ENCODE peak calls at places on chromosomes 6 and 20, in ten cellular contexts. P is endothelial cell; J is CD8-positive, alpha-beta T cell; W is IMR-90; F is endodermal cell; E is heart left ventricle; V is mesothelial cell of epicardium; S is GM13977; N is stomach; D is psoas muscle. G is an unnamed sample.

GRCh38 chr20:53040678-53041674 is 68.8 kb downstream of the TSHZ2 start:
- DNase-seq in N (no peak), S (no peak), E (peak; percentile 53), J (no peak), D (peak; percentile 72), P (no peak), F (peak; percentile 48), W (no peak), V (no peak), G (peak; percentile 34)

GRCh38 chr20:48841861-48842529 is 14.2 kb upstream of the PREX1 start:
- DNase-seq in F (no peak), N (no peak), D (no peak), E (no peak), P (no peak), S (no peak), W (peak; percentile 82), J (no peak), V (no peak), G (no peak)

GRCh38 chr20:59988141-59988540 is 29.9 kb downstream of the CDH26 start:
- DNase-seq in D (no peak), F (peak; percentile 77), W (peak; percentile 11), E (no peak), N (peak; percentile 87), P (no peak), J (no peak), V (no peak), S (no peak), G (peak; percentile 97)

GRCh38 chr6:1321715-1322114 is 9.8 kb downstream of the FOXQ1 start:
- DNase-seq in P (no peak), J (no peak), E (no peak), V (no peak), W (peak; percentile 66), N (no peak), F (no peak), D (no peak), S (no peak), G (no peak)

GRCh38 chr6:162153120-162153519 is 574.4 kb downstream of the PRKN start:
- DNase-seq in D (no peak), P (no peak), F (no peak), W (no peak), E (no peak), J (no peak), V (no peak), S (no peak), N (no peak), G (no peak)

GRCh38 chr6:62445521-62445920 is 159.5 kb upstream of the KHDRBS2 start:
- DNase-seq in W (no peak), V (no peak), F (no peak), S (no peak), E (peak; percentile 38), P (no peak), D (no peak), J (no peak), N (no peak), G (no peak)

GRCh38 chr6:168956884-168957730 is 296.5 kb downstream of the THBS2 start:
- DNase-seq in V (peak; percentile 62), W (peak; percentile 80), S (peak; percentile 71), D (peak; percentile 83), N (peak; percentile 67), F (peak; percentile 87), P (peak; percentile 70), J (peak; percentile 59), E (no peak), G (peak; percentile 80)

GRCh38 chr6:1554881-1555569 is 54.7 kb upstream of the FOXC1 start:
- DNase-seq in J (peak; percentile 72), N (peak; percentile 63), P (peak; percentile 77), V (no peak), D (peak; percentile 90), W (peak; percentile 32), F (peak; percentile 81), E (peak; percentile 89), S (peak; percentile 76), G (peak; percentile 61)

GRCh38 chr6:133236898-133237297 is 4.3 kb upstream of the EYA4 start:
- DNase-seq in P (no peak), J (no peak), S (no peak), V (no peak), E (no peak), N (no peak), W (peak; percentile 92), F (no peak), D (no peak), G (no peak)

GRCh38 chr20:10863337-10864060 is 189.7 kb upstream of the JAG1 start:
- DNase-seq in E (no peak), D (no peak), V (no peak), F (no peak), N (no peak), J (no peak), S (no peak), P (no peak), W (peak; percentile 90), G (no peak)

GRCh38 chr20:21361266-21361665 is 36.1 kb downstream of the NKX2-4 start:
- DNase-seq in J (no peak), V (no peak), N (no peak), P (no peak), S (no peak), F (no peak), W (peak; percentile 80), E (no peak), D (no peak), G (no peak)

GRCh38 chr6:14123331-14124105 is 5.9 kb downstream of the CD83 start:
- DNase-seq in D (no peak), P (no peak), W (peak; percentile 33), E (no peak), J (no peak), S (no peak), F (no peak), V (no peak), N (no peak), G (no peak)

GRCh38 chr20:51767867-51768758 is at the start of gene ATP9A:
- DNase-seq in S (no peak), V (peak; percentile 48), P (peak; percentile 38), N (peak; percentile 45), D (peak; percentile 51), F (peak; percentile 73), E (peak; percentile 63), W (peak; percentile 31), J (no peak), G (peak; percentile 53)

DNA sequence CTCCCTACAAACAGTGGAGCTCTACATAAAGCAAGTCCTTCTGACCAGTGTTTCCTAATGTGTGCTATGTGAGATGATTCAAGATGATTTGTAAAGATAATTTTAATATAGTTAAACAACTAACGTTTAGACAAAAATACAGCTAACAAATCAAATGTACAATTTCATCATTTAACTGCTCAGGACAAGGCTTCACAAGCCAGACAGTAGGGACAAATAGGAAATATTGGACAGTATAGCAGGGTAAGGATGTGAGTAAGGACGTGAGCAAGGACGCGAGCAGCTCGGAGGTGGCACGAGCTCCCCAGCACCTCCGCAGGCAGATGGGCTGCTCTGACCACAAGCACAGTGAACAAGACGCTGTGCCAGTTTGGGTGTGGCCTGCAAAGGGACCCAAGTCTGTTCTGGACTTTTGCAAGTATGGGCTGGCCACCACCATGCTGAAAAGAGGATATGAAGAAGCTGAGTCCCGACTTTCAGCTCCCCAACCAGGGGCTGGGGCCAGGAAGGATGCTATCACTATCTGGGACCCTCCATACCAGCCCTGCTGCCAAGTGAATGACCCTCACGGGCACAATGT is 14.5 kb downstream of the DIDO1 start:
- DNase-seq in N (no peak), P (no peak), S (no peak), F (no peak), E (no peak), J (no peak), D (no peak), W (no peak), V (no peak), G (no peak)
- TF ChIP-seq CTCF in N (no peak), P (no peak), S (no peak), F (no peak), E (no peak), J (no peak), D (no peak), W (no peak), V (no peak), G (no peak)

GRCh38 chr20:36825374-36826104 is 50.4 kb upstream of the TLDC2 start:
- DNase-seq in N (no peak), S (no peak), D (no peak), P (no peak), V (no peak), W (no peak), E (no peak), F (no peak), J (no peak), G (no peak)
- TF ChIP-seq CTCF in N (no peak), S (no peak), D (no peak), P (no peak), V (no peak), W (no peak), E (no peak), F (no peak), J (no peak), G (no peak)

GRCh38 chr6:125791820-125792165 is 1.0 kb downstream of the NCOA7 start:
- DNase-seq in W (no peak), P (no peak), F (no peak), J (no peak), D (no peak), S (no peak), V (no peak), E (no peak), N (no peak), G (no peak)

GRCh38 chr6:125791151-125791819 is 525 bp downstream of the NCOA7 start:
- DNase-seq in S (peak; percentile 63), N (peak; percentile 48), V (no peak), E (no peak), D (no peak), F (peak; percentile 71), W (peak; percentile 52), P (no peak), J (peak; percentile 62), G (peak; percentile 36)

GRCh38 chr6:125789167-125789566 is 1.6 kb upstream of the NCOA7 start:
- DNase-seq in W (no peak), N (no peak), V (no peak), P (no peak), S (no peak), E (no peak), D (peak; percentile 69), F (no peak), J (no peak), G (no peak)

GRCh38 chr6:125789576-125790402 is 971 bp upstream of the NCOA7 start:
- DNase-seq in P (peak; percentile 16), D (peak; percentile 80), J (peak; percentile 73), V (peak; percentile 42), W (peak; percentile 44), E (no peak), N (peak; percentile 41), S (peak; percentile 38), F (peak; percentile 77), G (no peak)

GRCh38 chr6:125790403-125791150 is at the start of gene NCOA7:
- DNase-seq in N (peak; percentile 75), D (peak; percentile 91), E (peak; percentile 92), W (peak; percentile 67), F (peak; percentile 90), V (peak; percentile 74), S (peak; percentile 88), J (peak; percentile 88), P (peak; percentile 57), G (peak; percentile 68)
- TF ChIP-seq CTCF in N (no peak), D (no peak), E (no peak), W (peak; percentile 14), F (no peak), V (no peak), S (peak; percentile 29), J (no peak), P (no peak), G (no peak)

DNA sequence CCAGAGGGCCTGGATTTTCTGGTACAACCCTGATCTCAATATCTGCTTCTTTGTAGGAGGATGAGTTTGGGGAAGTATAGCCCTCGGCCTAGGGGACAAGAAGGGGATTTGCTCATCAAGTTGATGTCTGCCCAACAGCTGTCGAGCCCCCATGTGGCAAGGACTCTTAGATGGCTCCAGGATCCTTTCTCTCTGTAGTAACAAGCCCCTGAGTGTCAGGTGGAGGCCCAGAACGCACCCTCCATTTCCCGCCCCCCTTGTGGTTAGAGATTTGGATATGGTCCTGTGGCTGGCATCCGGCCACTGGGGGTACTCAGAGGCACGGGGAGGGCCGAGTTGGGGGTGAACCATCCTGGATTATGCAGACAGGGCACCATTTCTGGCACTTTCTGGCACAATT is 50.1 kb downstream of the CTCFL start:
- DNase-seq in W (no peak), N (no peak), D (no peak), E (peak; percentile 21), P (no peak), V (no peak), F (peak; percentile 26), J (no peak), S (no peak), G (no peak)
- TF ChIP-seq CTCF in W (no peak), N (no peak), D (no peak), E (no peak), P (no peak), V (no peak), F (no peak), J (no peak), S (no peak), G (no peak)